ENCODE peak calls at places on chromosomes 2 and 18, in six cellular contexts. X is kidney, I is hepatocyte, F is uterus, J is epithelial cell of esophagus, L is IMR-90. R is an unnamed sample.
A peak's percentile ranks its signal among the peaks of the same experiment; 100 is the strongest.

GRCh38 chr18:74197705-74198341 is 49.5 kb downstream of the TIMM21 start:
- DNase-seq in F (no peak), X (peak; percentile 76), L (no peak), J (no peak), I (no peak), R (no peak)

GRCh38 chr2:3780477-3781402 is 77.4 kb downstream of the DCDC2C start:
- DNase-seq in F (peak; percentile 19), X (no peak), J (peak; percentile 21), I (peak; percentile 74), L (peak; percentile 73), R (peak; percentile 41)

GRCh38 chr2:179264238-179265081 is at the start of gene SESTD1:
- DNase-seq in X (peak; percentile 88), I (peak; percentile 80), J (peak; percentile 67), F (peak; percentile 43), L (peak; percentile 7), R (peak; percentile 45)

GRCh38 chr2:154794328-154794870 is 95.9 kb downstream of the KCNJ3 start:
- DNase-seq in F (no peak), I (no peak), L (no peak), J (no peak), X (no peak), R (no peak)

GRCh38 chr2:29117636-29118303 is 2.6 kb downstream of the CLIP4 start:
- DNase-seq in L (peak; percentile 68), X (no peak), J (peak; percentile 86), I (peak; percentile 46), F (no peak), R (peak; percentile 67)

GRCh38 chr2:223369889-223370288 is 232.3 kb downstream of the SCG2 start:
- DNase-seq in L (no peak), I (no peak), X (no peak), F (no peak), J (no peak), R (no peak)

GRCh38 chr2:26001743-26002341 is 19.5 kb upstream of the KIF3C start:
- DNase-seq in L (peak; percentile 41), I (peak; percentile 41), F (peak; percentile 32), X (no peak), J (no peak), R (peak; percentile 71)

GRCh38 chr18:22831441-22831904 is 101.7 kb upstream of the RBBP8 start:
- DNase-seq in X (no peak), L (peak; percentile 91), J (peak; percentile 90), F (peak; percentile 31), I (peak; percentile 26), R (peak; percentile 90)

GRCh38 chr2:238160206-238161129 is 1.7 kb downstream of the ERFE start:
- DNase-seq in F (no peak), I (no peak), J (no peak), X (peak; percentile 68), L (peak; percentile 59), R (peak; percentile 68)

GRCh38 chr2:65530547-65531320 is 98.3 kb upstream of the SPRED2 start:
- DNase-seq in X (no peak), L (peak; percentile 50), F (no peak), I (no peak), J (peak; percentile 21), R (peak; percentile 20)

GRCh38 chr2:65528241-65528574 is 95.8 kb upstream of the SPRED2 start:
- DNase-seq in I (peak; percentile 17), F (no peak), L (no peak), J (peak; percentile 48), X (no peak), R (no peak)

GRCh38 chr2:65532318-65532717 is 99.9 kb upstream of the SPRED2 start:
- DNase-seq in I (no peak), J (no peak), F (no peak), L (no peak), X (no peak), R (no peak)

GRCh38 chr2:65527451-65528240 is 95.2 kb upstream of the SPRED2 start:
- DNase-seq in X (no peak), I (peak; percentile 53), J (no peak), F (no peak), L (no peak), R (no peak)

DNA sequence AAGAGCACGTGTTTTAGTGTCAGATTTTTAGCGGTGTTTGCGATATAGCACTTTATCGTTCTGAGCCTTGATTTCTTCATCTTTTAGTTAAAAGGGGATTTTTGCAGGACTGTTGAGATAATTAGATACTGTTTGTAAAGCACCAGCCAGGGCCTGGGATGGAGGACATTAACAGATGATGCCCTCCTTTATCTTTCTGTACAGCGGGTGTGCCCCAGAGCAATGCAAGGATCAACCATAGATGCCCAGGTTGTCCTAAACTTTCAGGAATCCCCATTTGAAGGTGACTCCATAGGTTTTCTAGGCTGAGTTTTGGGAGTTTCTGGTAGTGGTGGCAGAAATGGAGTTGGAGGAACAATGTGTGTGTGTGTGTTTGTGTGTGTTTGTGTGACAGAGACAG is 97.0 kb upstream of the SPRED2 start:
- DNase-seq in L (no peak), F (no peak), J (no peak), I (no peak), X (no peak), R (no peak)
- H3K4me3 ChIP-seq in L (no peak overlapping the region), F (no peak overlapping the region), J (no peak overlapping the region), I (no peak overlapping the region), X (no peak overlapping the region), R (no peak overlapping the region)

DNA sequence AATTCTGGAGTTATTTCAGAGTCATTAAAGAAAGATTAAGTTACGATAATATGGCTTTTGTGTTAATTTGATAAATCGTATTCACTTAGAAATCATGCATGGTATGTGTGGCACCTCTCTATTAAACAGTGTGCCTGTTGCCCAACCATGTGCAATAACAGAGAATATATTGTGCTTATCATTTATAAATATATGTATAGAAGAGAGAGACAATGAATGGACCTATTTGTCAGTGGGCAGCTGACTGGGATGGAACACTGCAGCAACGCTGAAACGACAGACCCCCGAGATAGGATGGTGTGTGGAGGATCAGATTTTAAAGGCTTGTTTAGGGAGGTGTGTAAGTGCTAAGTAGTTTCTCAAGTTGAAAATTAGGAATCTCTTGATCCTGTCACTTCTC is 173.0 kb downstream of the FMNL2 start:
- DNase-seq in X (no peak), F (no peak), L (no peak), J (no peak), I (no peak), R (no peak)
- TF ChIP-seq CTCF in X (no peak), F (no peak), L (no peak), J (no peak), I (no peak), R (no peak)

GRCh38 chr2:85312404-85312803 is 15.4 kb downstream of the TGOLN2 start:
- DNase-seq in F (no peak), X (no peak), I (no peak), J (peak; percentile 92), L (peak; percentile 93), R (peak; percentile 81)
- H3K4me3 ChIP-seq in F (no peak overlapping the region), X (no peak overlapping the region), I (no peak overlapping the region), J (no peak overlapping the region), L (no peak overlapping the region), R (no peak overlapping the region)

GRCh38 chr2:17146358-17146757 is 371.9 kb downstream of the RAD51AP2 start:
- DNase-seq in L (no peak), J (no peak), F (no peak), I (no peak), X (no peak), R (no peak)

GRCh38 chr2:17149945-17150344 is 368.3 kb downstream of the RAD51AP2 start:
- DNase-seq in F (no peak), L (no peak), I (no peak), X (no peak), J (no peak), R (no peak)

GRCh38 chr2:17148298-17149228 is 369.7 kb downstream of the RAD51AP2 start:
- DNase-seq in I (peak; percentile 44), L (no peak), J (peak; percentile 43), X (no peak), F (no peak), R (peak; percentile 6)
- TF ChIP-seq CTCF in I (peak; percentile 50), L (no peak), J (peak; percentile 53), X (no peak), F (no peak), R (peak; percentile 31)

GRCh38 chr2:175373001-175373727 is 191.7 kb upstream of the ATP5MC3 start:
- DNase-seq in I (no peak), L (peak; percentile 29), X (no peak), F (no peak), J (no peak), R (peak; percentile 1)
- H3K4me3 ChIP-seq in I (no peak overlapping the region), L (no peak overlapping the region), X (no peak overlapping the region), F (no peak overlapping the region), J (no peak overlapping the region), R (no peak overlapping the region)

GRCh38 chr2:227816507-227817274 is 3.0 kb downstream of the CCL20 start:
- DNase-seq in I (no peak), L (peak; percentile 27), J (no peak), F (no peak), X (no peak), R (peak; percentile 72)

GRCh38 chr2:227819398-227819697 is 5.7 kb downstream of the CCL20 start:
- DNase-seq in L (no peak), J (no peak), F (no peak), X (no peak), I (no peak), R (no peak)

GRCh38 chr2:227817336-227817735 is 3.7 kb downstream of the CCL20 start:
- DNase-seq in F (no peak), L (no peak), X (no peak), J (no peak), I (no peak), R (no peak)

GRCh38 chr2:227818569-227819397 is 5.1 kb downstream of the CCL20 start:
- DNase-seq in X (no peak), I (peak; percentile 40), L (no peak), J (no peak), F (peak; percentile 18), R (peak; percentile 100)

GRCh38 chr2:227817940-227818568 is 4.4 kb downstream of the CCL20 start:
- DNase-seq in F (peak; percentile 58), I (peak; percentile 93), J (peak; percentile 100), L (peak; percentile 100), X (peak; percentile 95), R (peak; percentile 100)
- TF ChIP-seq CTCF in F (no peak), I (no peak), J (peak; percentile 16), L (peak; percentile 16), X (no peak), R (peak; percentile 5)

DNA sequence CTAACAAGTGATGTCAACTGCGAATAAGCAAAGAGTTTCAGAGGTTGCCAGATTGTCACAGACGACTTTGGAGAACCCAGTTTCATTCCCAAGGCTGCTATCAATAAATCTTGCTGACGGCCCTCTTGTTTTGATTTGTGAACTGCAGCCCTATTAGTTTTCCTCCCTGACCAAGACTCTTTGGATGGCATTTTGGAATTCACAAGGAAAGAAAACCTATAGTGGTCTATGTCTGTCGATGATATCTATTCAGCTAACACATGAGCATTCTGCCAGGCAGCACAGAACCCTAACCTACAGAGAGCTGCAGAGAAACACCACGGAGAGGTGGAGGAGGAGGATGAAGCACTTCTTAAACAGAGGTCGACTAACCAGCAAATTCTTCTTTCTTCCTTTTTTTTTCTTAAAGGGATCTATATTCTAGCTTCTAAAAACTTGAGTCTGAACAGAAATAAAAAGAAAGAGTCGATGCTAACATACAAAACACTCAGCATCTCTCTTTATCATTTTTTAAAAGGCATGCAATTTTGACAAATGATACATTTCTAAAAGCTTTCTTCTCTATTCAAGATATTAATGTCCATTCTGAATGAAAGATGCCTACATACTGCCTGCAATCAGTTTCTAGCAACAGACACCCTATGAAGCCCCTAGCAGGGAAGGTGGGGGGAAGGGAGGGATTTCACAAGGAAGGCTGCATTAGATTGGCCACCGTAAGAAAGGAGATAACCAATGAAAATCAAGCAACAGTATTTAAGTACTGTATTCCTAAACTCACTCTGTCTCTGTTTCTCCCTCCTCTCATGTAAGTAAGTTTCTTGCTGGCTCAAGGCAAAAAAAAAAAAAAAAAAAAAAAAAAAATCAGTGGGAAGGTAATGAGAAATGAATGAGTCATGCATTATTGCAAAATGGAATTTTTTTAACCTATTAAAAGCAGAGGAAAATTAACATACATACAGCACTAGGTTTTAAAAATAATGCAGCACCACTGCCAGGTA is 83.0 kb upstream of the CHRNA1 start:
- DNase-seq in X (no peak), L (peak; percentile 97), I (peak; percentile 53), J (peak; percentile 72), F (no peak), R (peak; percentile 96)
- H3K4me3 ChIP-seq in X (no peak overlapping the region), L (peak overlapping the region; percentile 65), I (peak overlapping the region; percentile 27), J (no peak overlapping the region), F (peak overlapping the region; percentile 30), R (peak overlapping the region; percentile 62)